ENCODE peak calls at places on chromosomes 2 and 18, in eight cellular contexts. One of them, this sample, is unnamed.
A peak's percentile ranks its signal among the peaks of the same experiment; 100 is the strongest.

GRCh38 chr2:170157025-170157684 is 20.8 kb upstream of the MYO3B start:
- DNase-seq in effector memory CD8-positive, alpha-beta T cell: no peak
- DNase-seq in Kasumi-1: no peak
- DNase-seq in GM13977: no peak
- DNase-seq in PC-9: no peak
- DNase-seq in kidney tubule cell: peak; percentile 85
- DNase-seq in amniotic epithelial cell: peak; percentile 27
- DNase-seq in ELF-1: no peak
- DNase-seq in this sample: no peak

GRCh38 chr2:160300203-160300602 is 100.1 kb upstream of the ITGB6 start:
- DNase-seq in effector memory CD8-positive, alpha-beta T cell: no peak
- DNase-seq in Kasumi-1: no peak
- DNase-seq in GM13977: no peak
- DNase-seq in PC-9: no peak
- DNase-seq in kidney tubule cell: no peak
- DNase-seq in amniotic epithelial cell: peak; percentile 63
- DNase-seq in ELF-1: no peak
- DNase-seq in this sample: no peak

GRCh38 chr18:80196528-80197320 is 50.6 kb downstream of the PARD6G start:
- DNase-seq in effector memory CD8-positive, alpha-beta T cell: no peak
- DNase-seq in Kasumi-1: no peak
- DNase-seq in GM13977: no peak
- DNase-seq in PC-9: no peak
- DNase-seq in kidney tubule cell: peak; percentile 22
- DNase-seq in amniotic epithelial cell: peak; percentile 40
- DNase-seq in ELF-1: peak; percentile 72
- DNase-seq in this sample: no peak

GRCh38 chr2:165632594-165632993 is 161.5 kb downstream of the GALNT3 start:
- DNase-seq in effector memory CD8-positive, alpha-beta T cell: no peak
- DNase-seq in Kasumi-1: no peak
- DNase-seq in GM13977: no peak
- DNase-seq in PC-9: no peak
- DNase-seq in kidney tubule cell: no peak
- DNase-seq in amniotic epithelial cell: no peak
- DNase-seq in ELF-1: no peak
- DNase-seq in this sample: no peak

GRCh38 chr2:110106642-110107041 is 9.0 kb downstream of the MALL start:
- DNase-seq in effector memory CD8-positive, alpha-beta T cell: no peak
- DNase-seq in Kasumi-1: peak; percentile 33
- DNase-seq in GM13977: no peak
- DNase-seq in PC-9: no peak
- DNase-seq in kidney tubule cell: no peak
- DNase-seq in amniotic epithelial cell: peak; percentile 73
- DNase-seq in ELF-1: no peak
- DNase-seq in this sample: no peak

GRCh38 chr18:22504251-22504650 is 86.5 kb upstream of the CTAGE1 start:
- DNase-seq in effector memory CD8-positive, alpha-beta T cell: no peak
- DNase-seq in Kasumi-1: no peak
- DNase-seq in GM13977: no peak
- DNase-seq in PC-9: no peak
- DNase-seq in kidney tubule cell: no peak
- DNase-seq in amniotic epithelial cell: no peak
- DNase-seq in ELF-1: no peak
- DNase-seq in this sample: no peak

GRCh38 chr2:45273412-45274189 is 264.3 kb upstream of the SIX2 start:
- DNase-seq in effector memory CD8-positive, alpha-beta T cell: no peak
- DNase-seq in Kasumi-1: no peak
- DNase-seq in GM13977: no peak
- DNase-seq in PC-9: no peak
- DNase-seq in kidney tubule cell: no peak
- DNase-seq in amniotic epithelial cell: no peak
- DNase-seq in ELF-1: no peak
- DNase-seq in this sample: no peak

GRCh38 chr2:78439122-78439521 is 586.4 kb upstream of the REG3G start:
- DNase-seq in effector memory CD8-positive, alpha-beta T cell: no peak
- DNase-seq in Kasumi-1: no peak
- DNase-seq in GM13977: peak; percentile 3
- DNase-seq in PC-9: no peak
- DNase-seq in kidney tubule cell: no peak
- DNase-seq in amniotic epithelial cell: no peak
- DNase-seq in ELF-1: no peak
- DNase-seq in this sample: no peak

GRCh38 chr2:28345619-28346018 is 47.0 kb upstream of the FOSL2 start:
- DNase-seq in effector memory CD8-positive, alpha-beta T cell: no peak
- DNase-seq in Kasumi-1: no peak
- DNase-seq in GM13977: no peak
- DNase-seq in PC-9: no peak
- DNase-seq in kidney tubule cell: no peak
- DNase-seq in amniotic epithelial cell: no peak
- DNase-seq in ELF-1: no peak
- DNase-seq in this sample: no peak

GRCh38 chr18:14784133-14784532 is 36.2 kb downstream of the ANKRD30B start:
- DNase-seq in effector memory CD8-positive, alpha-beta T cell: no peak
- DNase-seq in Kasumi-1: no peak
- DNase-seq in GM13977: no peak
- DNase-seq in PC-9: no peak
- DNase-seq in kidney tubule cell: no peak
- DNase-seq in amniotic epithelial cell: no peak
- DNase-seq in ELF-1: no peak
- DNase-seq in this sample: no peak

GRCh38 chr2:72145658-72146329 is 1.9 kb downstream of the CYP26B1 start:
- DNase-seq in effector memory CD8-positive, alpha-beta T cell: no peak
- DNase-seq in Kasumi-1: no peak
- DNase-seq in GM13977: peak; percentile 34
- DNase-seq in PC-9: no peak
- DNase-seq in kidney tubule cell: no peak
- DNase-seq in amniotic epithelial cell: no peak
- DNase-seq in ELF-1: no peak
- DNase-seq in this sample: no peak

GRCh38 chr2:1618191-1618961 is 125.9 kb downstream of the PXDN start:
- DNase-seq in effector memory CD8-positive, alpha-beta T cell: no peak
- DNase-seq in Kasumi-1: no peak
- DNase-seq in GM13977: no peak
- DNase-seq in PC-9: no peak
- DNase-seq in kidney tubule cell: no peak
- DNase-seq in amniotic epithelial cell: no peak
- DNase-seq in ELF-1: no peak
- DNase-seq in this sample: no peak

GRCh38 chr2:14910659-14911058 is 278.1 kb downstream of the LRATD1 start:
- DNase-seq in effector memory CD8-positive, alpha-beta T cell: no peak
- DNase-seq in Kasumi-1: no peak
- DNase-seq in GM13977: no peak
- DNase-seq in PC-9: no peak
- DNase-seq in kidney tubule cell: no peak
- DNase-seq in amniotic epithelial cell: no peak
- DNase-seq in ELF-1: no peak
- DNase-seq in this sample: no peak

GRCh38 chr2:241014224-241014623 is 15.8 kb downstream of the SNED1 start:
- DNase-seq in effector memory CD8-positive, alpha-beta T cell: no peak
- DNase-seq in Kasumi-1: no peak
- DNase-seq in GM13977: no peak
- DNase-seq in PC-9: no peak
- DNase-seq in kidney tubule cell: no peak
- DNase-seq in amniotic epithelial cell: no peak
- DNase-seq in ELF-1: no peak
- DNase-seq in this sample: no peak

GRCh38 chr2:176115883-176116813 is at the start of gene HOXD10:
- DNase-seq in effector memory CD8-positive, alpha-beta T cell: no peak
- DNase-seq in Kasumi-1: no peak
- DNase-seq in GM13977: no peak
- DNase-seq in PC-9: no peak
- DNase-seq in kidney tubule cell: peak; percentile 93
- DNase-seq in amniotic epithelial cell: no peak
- DNase-seq in ELF-1: peak; percentile 85
- DNase-seq in this sample: no peak

GRCh38 chr2:13034861-13035260 is 318.1 kb downstream of the TRIB2 start:
- DNase-seq in effector memory CD8-positive, alpha-beta T cell: no peak
- DNase-seq in Kasumi-1: no peak
- DNase-seq in GM13977: no peak
- DNase-seq in PC-9: no peak
- DNase-seq in kidney tubule cell: no peak
- DNase-seq in amniotic epithelial cell: no peak
- DNase-seq in ELF-1: no peak
- DNase-seq in this sample: no peak

GRCh38 chr2:118169359-118170005 is 81.2 kb downstream of the INSIG2 start:
- DNase-seq in effector memory CD8-positive, alpha-beta T cell: peak; percentile 12
- DNase-seq in Kasumi-1: peak; percentile 39
- DNase-seq in GM13977: no peak
- DNase-seq in PC-9: peak; percentile 51
- DNase-seq in kidney tubule cell: peak; percentile 47
- DNase-seq in amniotic epithelial cell: no peak
- DNase-seq in ELF-1: no peak
- DNase-seq in this sample: no peak

GRCh38 chr2:124325667-124326425 is 300.8 kb downstream of the CNTNAP5 start:
- DNase-seq in effector memory CD8-positive, alpha-beta T cell: no peak
- DNase-seq in Kasumi-1: peak; percentile 31
- DNase-seq in GM13977: no peak
- DNase-seq in PC-9: no peak
- DNase-seq in kidney tubule cell: no peak
- DNase-seq in amniotic epithelial cell: peak; percentile 16
- DNase-seq in ELF-1: no peak
- DNase-seq in this sample: no peak

GRCh38 chr2:28901841-28902240 is 7.4 kb downstream of the WDR43 start:
- DNase-seq in effector memory CD8-positive, alpha-beta T cell: no peak
- DNase-seq in Kasumi-1: no peak
- DNase-seq in GM13977: no peak
- DNase-seq in PC-9: no peak
- DNase-seq in kidney tubule cell: no peak
- DNase-seq in amniotic epithelial cell: no peak
- DNase-seq in ELF-1: no peak
- DNase-seq in this sample: no peak

GRCh38 chr2:201643216-201643651 is at the start of gene TMEM237:
- DNase-seq in effector memory CD8-positive, alpha-beta T cell: no peak
- DNase-seq in Kasumi-1: peak; percentile 17
- DNase-seq in GM13977: peak; percentile 79
- DNase-seq in PC-9: peak; percentile 42
- DNase-seq in kidney tubule cell: peak; percentile 43
- DNase-seq in amniotic epithelial cell: no peak
- DNase-seq in ELF-1: peak; percentile 32
- DNase-seq in this sample: peak; percentile 40

GRCh38 chr2:139209586-139209985 is 429.4 kb upstream of the NXPH2 start:
- DNase-seq in effector memory CD8-positive, alpha-beta T cell: no peak
- DNase-seq in Kasumi-1: no peak
- DNase-seq in GM13977: no peak
- DNase-seq in PC-9: no peak
- DNase-seq in kidney tubule cell: no peak
- DNase-seq in amniotic epithelial cell: no peak
- DNase-seq in ELF-1: no peak
- DNase-seq in this sample: no peak

GRCh38 chr2:167581961-167582574 is 665.3 kb downstream of the STK39 start:
- DNase-seq in effector memory CD8-positive, alpha-beta T cell: no peak
- DNase-seq in Kasumi-1: no peak
- DNase-seq in GM13977: no peak
- DNase-seq in PC-9: no peak
- DNase-seq in kidney tubule cell: no peak
- DNase-seq in amniotic epithelial cell: peak; percentile 29
- DNase-seq in ELF-1: no peak
- DNase-seq in this sample: no peak

GRCh38 chr2:57806449-57806968 is 240.1 kb upstream of the VRK2 start:
- DNase-seq in effector memory CD8-positive, alpha-beta T cell: no peak
- DNase-seq in Kasumi-1: no peak
- DNase-seq in GM13977: no peak
- DNase-seq in PC-9: no peak
- DNase-seq in kidney tubule cell: no peak
- DNase-seq in amniotic epithelial cell: no peak
- DNase-seq in ELF-1: no peak
- DNase-seq in this sample: no peak

GRCh38 chr2:126657146-126657635 is 1.2 kb downstream of the GYPC start:
- DNase-seq in effector memory CD8-positive, alpha-beta T cell: peak; percentile 24
- DNase-seq in Kasumi-1: peak; percentile 66
- DNase-seq in GM13977: peak; percentile 45
- DNase-seq in PC-9: no peak
- DNase-seq in kidney tubule cell: peak; percentile 62
- DNase-seq in amniotic epithelial cell: peak; percentile 95
- DNase-seq in ELF-1: peak; percentile 73
- DNase-seq in this sample: no peak

GRCh38 chr2:62928015-62928414 is 122.6 kb upstream of the OTX1 start:
- DNase-seq in effector memory CD8-positive, alpha-beta T cell: no peak
- DNase-seq in Kasumi-1: no peak
- DNase-seq in GM13977: peak; percentile 12
- DNase-seq in PC-9: no peak
- DNase-seq in kidney tubule cell: no peak
- DNase-seq in amniotic epithelial cell: no peak
- DNase-seq in ELF-1: no peak
- DNase-seq in this sample: no peak

GRCh38 chr2:238910751-238911351 is 63.0 kb downstream of the TWIST2 start:
- DNase-seq in effector memory CD8-positive, alpha-beta T cell: no peak
- DNase-seq in Kasumi-1: no peak
- DNase-seq in GM13977: no peak
- DNase-seq in PC-9: peak; percentile 43
- DNase-seq in kidney tubule cell: peak; percentile 97
- DNase-seq in amniotic epithelial cell: no peak
- DNase-seq in ELF-1: no peak
- DNase-seq in this sample: peak; percentile 69

GRCh38 chr2:121260370-121261154 is 24.4 kb downstream of the TFCP2L1 start:
- DNase-seq in effector memory CD8-positive, alpha-beta T cell: no peak
- DNase-seq in Kasumi-1: no peak
- DNase-seq in GM13977: no peak
- DNase-seq in PC-9: no peak
- DNase-seq in kidney tubule cell: no peak
- DNase-seq in amniotic epithelial cell: no peak
- DNase-seq in ELF-1: no peak
- DNase-seq in this sample: no peak

GRCh38 chr2:74694281-74694680 is 40.2 kb downstream of the SEMA4F start:
- DNase-seq in effector memory CD8-positive, alpha-beta T cell: no peak
- DNase-seq in Kasumi-1: peak; percentile 54
- DNase-seq in GM13977: no peak
- DNase-seq in PC-9: no peak
- DNase-seq in kidney tubule cell: no peak
- DNase-seq in amniotic epithelial cell: no peak
- DNase-seq in ELF-1: no peak
- DNase-seq in this sample: no peak

GRCh38 chr2:154720642-154721041 is 22.1 kb downstream of the KCNJ3 start:
- DNase-seq in effector memory CD8-positive, alpha-beta T cell: no peak
- DNase-seq in Kasumi-1: no peak
- DNase-seq in GM13977: no peak
- DNase-seq in PC-9: no peak
- DNase-seq in kidney tubule cell: no peak
- DNase-seq in amniotic epithelial cell: no peak
- DNase-seq in ELF-1: no peak
- DNase-seq in this sample: no peak

GRCh38 chr18:54388203-54389142 is 30.8 kb downstream of the C18orf54 start:
- DNase-seq in effector memory CD8-positive, alpha-beta T cell: no peak
- DNase-seq in Kasumi-1: peak; percentile 81
- DNase-seq in GM13977: peak; percentile 14
- DNase-seq in PC-9: peak; percentile 59
- DNase-seq in kidney tubule cell: peak; percentile 93
- DNase-seq in amniotic epithelial cell: peak; percentile 84
- DNase-seq in ELF-1: peak; percentile 96
- DNase-seq in this sample: peak; percentile 77

GRCh38 chr18:14914126-14914525 is 166.2 kb downstream of the ANKRD30B start:
- DNase-seq in effector memory CD8-positive, alpha-beta T cell: no peak
- DNase-seq in Kasumi-1: no peak
- DNase-seq in GM13977: no peak
- DNase-seq in PC-9: no peak
- DNase-seq in kidney tubule cell: peak; percentile 60
- DNase-seq in amniotic epithelial cell: no peak
- DNase-seq in ELF-1: no peak
- DNase-seq in this sample: no peak

GRCh38 chr2:143433840-143434239 is 304.6 kb downstream of the ARHGAP15 start:
- DNase-seq in effector memory CD8-positive, alpha-beta T cell: no peak
- DNase-seq in Kasumi-1: no peak
- DNase-seq in GM13977: no peak
- DNase-seq in PC-9: no peak
- DNase-seq in kidney tubule cell: no peak
- DNase-seq in amniotic epithelial cell: no peak
- DNase-seq in ELF-1: no peak
- DNase-seq in this sample: no peak

GRCh38 chr2:85584354-85584856 is at the start of gene VAMP5:
- DNase-seq in effector memory CD8-positive, alpha-beta T cell: no peak
- DNase-seq in Kasumi-1: no peak
- DNase-seq in GM13977: no peak
- DNase-seq in PC-9: no peak
- DNase-seq in kidney tubule cell: no peak
- DNase-seq in amniotic epithelial cell: no peak
- DNase-seq in ELF-1: no peak
- DNase-seq in this sample: no peak

GRCh38 chr2:134839649-134840048 is 1.2 kb downstream of the ACMSD start:
- DNase-seq in effector memory CD8-positive, alpha-beta T cell: no peak
- DNase-seq in Kasumi-1: no peak
- DNase-seq in GM13977: no peak
- DNase-seq in PC-9: no peak
- DNase-seq in kidney tubule cell: peak; percentile 77
- DNase-seq in amniotic epithelial cell: no peak
- DNase-seq in ELF-1: no peak
- DNase-seq in this sample: no peak

This sample was measured in keratinocyte.